ENCODE peak calls at places on chromosomes 5 and 9, in five cellular contexts. W, I, M, J and T are unnamed samples.

GRCh38 chr5:169299651-169300467 is 1.1 kb downstream of the SLIT3 start:
- DNase-seq in J (no peak), W (no peak), M (no peak), I (no peak), T (no peak)

GRCh38 chr5:8316608-8317007 is 447.7 kb downstream of the MTRR start:
- DNase-seq in J (no peak), I (no peak), M (no peak), W (no peak), T (no peak)

GRCh38 chr9:135907006-135907434 is 326 bp downstream of the CAMSAP1 start:
- DNase-seq in J (no peak), W (no peak), I (peak), M (no peak), T (no peak)

GRCh38 chr9:76800901-76801300 is 36.7 kb downstream of the PCA3 start:
- DNase-seq in I (no peak), J (no peak), M (no peak), W (no peak), T (no peak)

GRCh38 chr9:2765250-2765880 is 48.1 kb downstream of the KCNV2 start:
- DNase-seq in I (no peak), W (no peak), J (no peak), M (peak), T (no peak)

GRCh38 chr5:113463032-113463431 is 25.2 kb downstream of the MCC start:
- DNase-seq in I (no peak), J (no peak), M (no peak), W (no peak), T (no peak)

GRCh38 chr5:35230043-35230611 is at the start of gene PRLR:
- DNase-seq in I (peak), W (no peak), M (peak), J (no peak), T (peak)

GRCh38 chr9:113154471-113154870 is 3.7 kb downstream of the SLC31A2 start:
- DNase-seq in M (no peak), J (no peak), I (no peak), W (no peak), T (no peak)

GRCh38 chr5:125298258-125298657 is 551.8 kb upstream of the ZNF608 start:
- DNase-seq in W (no peak), M (no peak), I (no peak), J (no peak), T (no peak)

GRCh38 chr5:118336468-118336867 is 651.9 kb downstream of the DTWD2 start:
- DNase-seq in M (no peak), W (no peak), J (no peak), I (no peak), T (no peak)

GRCh38 chr5:59596586-59597348 is 296.8 kb downstream of the PDE4D start:
- DNase-seq in J (no peak), M (no peak), W (no peak), I (no peak), T (no peak)

GRCh38 chr5:149857499-149857898 is 87.1 kb downstream of the PDE6A start:
- DNase-seq in M (peak), J (peak), I (no peak), W (no peak), T (no peak)

GRCh38 chr9:113468716-113469448 is 5.4 kb downstream of the RGS3 start:
- DNase-seq in I (no peak), W (no peak), J (no peak), M (no peak), T (no peak)

GRCh38 chr5:54881286-54882005 is 103.9 kb downstream of the ESM1 start:
- DNase-seq in J (no peak), W (no peak), I (no peak), M (no peak), T (no peak)

GRCh38 chr5:90803376-90803775 is 244.8 kb downstream of the ADGRV1 start:
- DNase-seq in M (no peak), I (no peak), W (no peak), J (no peak), T (no peak)

GRCh38 chr9:127158995-127159801 is 36.8 kb upstream of the ANGPTL2 start:
- DNase-seq in M (peak), I (no peak), J (no peak), W (peak), T (no peak)

GRCh38 chr5:109655841-109656240 is 33.9 kb upstream of the MAN2A1 start:
- DNase-seq in I (no peak), M (no peak), W (no peak), J (no peak), T (no peak)

GRCh38 chr5:56405116-56405515 is 172.0 kb upstream of the ANKRD55 start:
- DNase-seq in W (no peak), M (no peak), J (no peak), I (no peak), T (no peak)

GRCh38 chr5:100186181-100186580 is 349.0 kb upstream of the FAM174A start:
- DNase-seq in J (no peak), I (no peak), M (no peak), W (no peak), T (no peak)

GRCh38 chr5:38086777-38087176 is 171.6 kb upstream of the EGFLAM start:
- DNase-seq in J (no peak), M (no peak), W (no peak), I (no peak), T (no peak)

GRCh38 chr9:127785023-127785932 is 556 bp upstream of the CDK9 start:
- DNase-seq in W (peak), M (peak), J (peak), I (peak), T (peak)

GRCh38 chr9:126701820-126702500 is 88.2 kb downstream of the LMX1B start:
- DNase-seq in J (no peak), I (no peak), M (peak), W (no peak), T (no peak)

GRCh38 chr9:14373726-14374125 is 59.8 kb upstream of the NFIB start:
- DNase-seq in M (no peak), J (no peak), I (no peak), W (no peak), T (no peak)

GRCh38 chr9:21927752-21928151 is 66.4 kb downstream of the CDKN2A start:
- DNase-seq in I (no peak), J (no peak), W (no peak), M (no peak), T (no peak)

GRCh38 chr5:1321576-1321975 is 23.3 kb downstream of the CLPTM1L start:
- DNase-seq in I (no peak), M (peak), W (no peak), J (no peak), T (no peak)

GRCh38 chr5:14873790-14874189 is 2.2 kb upstream of the ANKH start:
- DNase-seq in W (no peak), J (no peak), I (no peak), M (no peak), T (no peak)

GRCh38 chr9:119179701-119180100 is 189.5 kb downstream of the BRINP1 start:
- DNase-seq in I (no peak), M (no peak), W (no peak), J (no peak), T (no peak)

GRCh38 chr5:79837707-79838620 is 148.3 kb downstream of the CMYA5 start:
- DNase-seq in I (no peak), M (no peak), J (no peak), W (no peak), T (no peak)

GRCh38 chr5:131019601-131020315 is 145.3 kb downstream of the HINT1 start:
- DNase-seq in M (peak), I (no peak), W (peak), J (no peak), T (no peak)

GRCh38 chr5:74943905-74944304 is 77.7 kb upstream of the FAM169A start:
- DNase-seq in I (no peak), M (no peak), W (no peak), J (no peak), T (no peak)
- TF ChIP-seq CTCF in I (peak), M (peak), W (peak), J (no peak), T (peak)

GRCh38 chr5:142924135-142924883 is 154.1 kb downstream of the ARHGAP26 start:
- DNase-seq in J (no peak), M (no peak), I (peak), W (peak), T (no peak)
- TF ChIP-seq CTCF in J (no peak), M (no peak), I (peak), W (peak), T (peak)

GRCh38 chr9:79430599-79430998 is 141.2 kb upstream of the TLE4 start:
- DNase-seq in M (no peak), J (no peak), I (no peak), W (no peak), T (no peak)

GRCh38 chr9:79425840-79426239 is 145.9 kb upstream of the TLE4 start:
- DNase-seq in W (no peak), M (no peak), J (no peak), I (no peak), T (no peak)

GRCh38 chr9:79432485-79432884 is 139.3 kb upstream of the TLE4 start:
- DNase-seq in I (no peak), M (no peak), J (no peak), W (no peak), T (no peak)

GRCh38 chr9:79428422-79428821 is 143.3 kb upstream of the TLE4 start:
- DNase-seq in J (no peak), I (no peak), W (no peak), M (no peak), T (no peak)

GRCh38 chr9:79431019-79431679 is 140.6 kb upstream of the TLE4 start:
- DNase-seq in I (no peak), M (no peak), W (no peak), J (no peak), T (no peak)
- TF ChIP-seq CTCF in I (no peak), M (no peak), W (no peak), J (no peak), T (no peak)

GRCh38 chr5:158876263-158876942 is 223.3 kb downstream of the EBF1 start:
- DNase-seq in M (no peak), W (peak), J (no peak), I (peak), T (no peak)
- TF ChIP-seq CTCF in M (no peak), W (peak), J (no peak), I (peak), T (no peak)

GRCh38 chr5:67960939-67961338 is 254.6 kb upstream of the PIK3R1 start:
- DNase-seq in M (no peak), J (no peak), I (no peak), W (no peak), T (no peak)
- TF ChIP-seq CTCF in M (no peak), J (no peak), I (no peak), W (no peak), T (no peak)